ENCODE peak calls at places on chromosomes 11 and 22, in five cellular contexts. Y, O, Q, L and M are unnamed samples.

GRCh38 chr11:44033856-44034255 is 13.9 kb upstream of the ACCSL start:
- DNase-seq in Y (no peak), O (no peak), Q (no peak), L (no peak), M (no peak)

GRCh38 chr11:104028476-104028875 is 8.0 kb upstream of the DDI1 start:
- DNase-seq in Y (no peak), O (no peak), Q (no peak), L (no peak), M (no peak)

GRCh38 chr22:36144886-36145541 is 15.5 kb downstream of the APOL3 start:
- DNase-seq in Y (peak; percentile 66), O (peak; percentile 68), Q (no peak), L (peak; percentile 39), M (no peak)

GRCh38 chr22:35842954-35843353 is 125.3 kb downstream of the APOL5 start:
- DNase-seq in Y (peak; percentile 36), O (peak; percentile 70), Q (no peak), L (no peak), M (no peak)

GRCh38 chr22:28750471-28750881 is 8.6 kb downstream of the HSCB start:
- DNase-seq in Y (peak; percentile 60), O (peak; percentile 11), Q (no peak), L (no peak), M (no peak)

GRCh38 chr11:125952973-125953372 is 7.1 kb downstream of the VSIG10L2 start:
- DNase-seq in Y (no peak), O (no peak), Q (peak; percentile 84), L (no peak), M (no peak)

GRCh38 chr11:73939096-73939495 is 11.7 kb upstream of the DNAJB13 start:
- DNase-seq in Y (peak; percentile 25), O (no peak), Q (no peak), L (no peak), M (no peak)

GRCh38 chr11:33564856-33565453 is 135.7 kb downstream of the C11orf91 start:
- DNase-seq in Y (no peak), O (no peak), Q (no peak), L (no peak), M (no peak)

GRCh38 chr11:11841605-11842425 is at the start of gene USP47:
- DNase-seq in Y (peak; percentile 76), O (peak; percentile 74), Q (peak; percentile 98), L (peak; percentile 96), M (peak; percentile 96)